ENCODE peak calls at places on chromosomes 3 and 15, in five cellular contexts. N, X, R, J and A are unnamed samples. For H3K4me1 and H3K27me3, the result is how much of the 10 kb centered on the place peaks cover.

GRCh38 chr3:5699313-5699712 is 511.8 kb downstream of the EDEM1 start:
- DNase-seq in N (no peak), X (no peak), R (peak), J (no peak), A (no peak)

GRCh38 chr3:42188365-42188764 is 77.6 kb downstream of the CCK start:
- DNase-seq in N (no peak), X (no peak), R (peak), J (no peak), A (no peak)

GRCh38 chr15:50017522-50017921 is 101.5 kb downstream of the ATP8B4 start:
- DNase-seq in N (no peak), X (no peak), R (no peak), J (no peak), A (no peak)

GRCh38 chr3:172656602-172657001 is 54.3 kb downstream of the NCEH1 start:
- DNase-seq in N (no peak), X (no peak), R (no peak), J (no peak), A (no peak)

GRCh38 chr3:187623285-187623814 is 46.8 kb downstream of the SST start:
- DNase-seq in N (no peak), X (no peak), R (no peak), J (no peak), A (no peak)

GRCh38 chr3:114333180-114333922 is 39.5 kb downstream of the TIGIT start:
- DNase-seq in N (no peak), X (no peak), R (no peak), J (no peak), A (no peak)

GRCh38 chr3:115169808-115170207 is 22.7 kb upstream of the ZBTB20 start:
- DNase-seq in N (no peak), X (no peak), R (no peak), J (no peak), A (no peak)

GRCh38 chr15:76973362-76973743 is 21.6 kb upstream of the PSTPIP1 start:
- DNase-seq in N (no peak), X (no peak), R (no peak), J (no peak), A (no peak)

GRCh38 chr15:64892850-64893403 is 18.8 kb upstream of the ANKDD1A start:
- DNase-seq in N (no peak), X (no peak), R (no peak), J (no peak), A (no peak)

GRCh38 chr3:147298511-147298982 is 107.8 kb downstream of the ZIC4 start:
- DNase-seq in N (no peak), X (no peak), R (no peak), J (no peak), A (peak)

GRCh38 chr3:49273825-49274532 is 3.1 kb downstream of the C3orf62 start:
- DNase-seq in N (no peak), X (no peak), R (no peak), J (no peak), A (peak)

GRCh38 chr3:186529204-186529999 is 14.8 kb downstream of the CRYGS start:
- DNase-seq in N (no peak), X (no peak), R (no peak), J (no peak), A (no peak)

GRCh38 chr3:64830681-64831080 is 142.9 kb upstream of the ADAMTS9 start:
- DNase-seq in N (no peak), X (no peak), R (no peak), J (no peak), A (no peak)

GRCh38 chr3:1609416-1609815 is 489.2 kb upstream of the CNTN4 start:
- DNase-seq in N (no peak), X (no peak), R (no peak), J (no peak), A (no peak)

GRCh38 chr3:8576841-8577553 is 67.6 kb downstream of the SSUH2 start:
- DNase-seq in N (no peak), X (no peak), R (no peak), J (no peak), A (peak)

GRCh38 chr15:43255376-43255775 is 11.4 kb downstream of the TGM5 start:
- DNase-seq in N (no peak), X (no peak), R (no peak), J (no peak), A (no peak)
- H3K4me1 ChIP-seq in N (under half), X (under half), R (under half), J (under half), A (under half)

GRCh38 chr3:12467746-12468145 is 16.5 kb upstream of the TSEN2 start:
- DNase-seq in N (no peak), X (no peak), R (no peak), J (no peak), A (no peak)
- H3K27me3 ChIP-seq in N (under half), X (under half), R (under half), J (under half), A (under half)

GRCh38 chr3:46544771-46545503 is 21.2 kb downstream of the LRRC2 start:
- DNase-seq in N (no peak), X (no peak), R (no peak), J (no peak), A (no peak)

GRCh38 chr3:46540550-46540949 is 25.6 kb downstream of the LRRC2 start:
- DNase-seq in N (no peak), X (no peak), R (no peak), J (no peak), A (peak)

GRCh38 chr3:46542344-46542743 is 23.8 kb downstream of the LRRC2 start:
- DNase-seq in N (no peak), X (no peak), R (no peak), J (no peak), A (no peak)

GRCh38 chr3:46541856-46542255 is 24.2 kb downstream of the LRRC2 start:
- DNase-seq in N (no peak), X (no peak), R (no peak), J (no peak), A (no peak)

DNA sequence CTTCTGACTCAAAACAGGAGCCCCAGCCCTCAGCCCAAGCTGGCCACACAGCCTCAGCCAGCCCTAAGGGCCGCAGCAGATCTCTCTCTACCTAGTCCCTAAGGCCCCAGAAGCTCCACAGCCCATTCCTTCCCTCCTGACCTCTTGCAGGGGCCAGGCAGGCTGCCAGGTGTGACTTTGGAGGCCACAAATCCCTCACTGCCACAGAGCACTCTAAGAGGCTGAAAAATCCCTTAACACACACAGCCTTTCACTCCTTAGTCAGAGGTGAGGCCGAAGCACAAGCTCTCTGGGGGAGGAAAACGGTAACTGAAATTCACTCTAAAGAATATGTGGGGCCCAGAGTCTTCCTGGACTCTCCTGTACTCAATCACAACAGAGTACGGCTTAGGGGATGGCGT is 23.3 kb downstream of the LRRC2 start:
- DNase-seq in N (no peak), X (no peak), R (no peak), J (no peak), A (peak)
- H3K4me1 ChIP-seq in N (under half), X (under half), R (under half), J (under half), A (under half)

DNA sequence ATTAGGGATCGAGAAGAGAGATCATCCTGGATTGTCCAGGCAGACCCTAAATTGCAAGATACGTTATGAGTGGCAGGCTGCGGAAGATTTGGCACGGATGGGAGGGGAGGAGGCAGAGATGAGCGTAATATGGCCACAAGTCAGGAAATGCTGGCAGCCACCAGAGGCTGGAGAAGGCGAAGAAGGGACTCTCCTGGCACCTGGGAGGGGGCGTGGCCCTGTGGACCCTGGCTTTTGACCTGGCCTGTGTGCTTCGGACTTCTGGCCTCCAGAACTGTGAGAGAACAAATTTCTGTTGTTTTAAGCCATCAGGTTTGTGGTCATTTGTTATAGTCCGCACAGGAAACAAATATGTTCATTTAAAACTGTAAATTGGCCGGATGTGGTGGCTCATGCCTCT is 31.9 kb upstream of the IGF1R start:
- DNase-seq in N (no peak), X (no peak), R (no peak), J (peak), A (no peak)
- H3K27me3 ChIP-seq in N (under half), X (under half), R (under half), J (under half), A (under half)

DNA sequence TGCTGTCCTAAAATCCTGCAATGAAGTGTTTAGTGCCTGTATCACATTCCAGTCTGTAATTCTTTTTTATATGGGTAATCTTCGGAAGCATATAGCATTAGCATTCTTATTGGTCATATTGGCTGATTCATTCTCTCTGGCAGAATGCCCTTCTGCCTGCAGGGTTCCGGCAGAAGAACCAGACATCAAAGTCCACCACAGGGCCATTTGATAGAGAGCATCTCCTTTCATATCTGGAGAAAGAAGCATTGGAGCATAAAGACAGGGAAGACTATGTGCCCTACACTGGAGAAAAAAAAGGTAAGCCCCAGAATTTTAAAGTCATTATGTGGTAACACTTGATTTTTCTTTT is 39.6 kb downstream of the TMOD3 start:
- DNase-seq in N (no peak), X (no peak), R (peak), J (no peak), A (no peak)
- H3K4me1 ChIP-seq in N (under half), X (under half), R (under half), J (under half), A (under half)